ENCODE peak calls at places on chromosomes 12 and 14, in seven cellular contexts. One of them, this sample, is unnamed.

GRCh38 chr12:90953956-90954421 is 987 bp downstream of the CCER1 start:
- DNase-seq in heart left ventricle: no peak
- DNase-seq in nephron progenitor cell: peak
- DNase-seq in right lobe of liver: no peak
- DNase-seq in SK-N-SH: no peak
- DNase-seq in colonic mucosa: no peak
- DNase-seq in CD4-positive, alpha-beta T cell: no peak
- DNase-seq in this sample: no peak

GRCh38 chr12:3432176-3432742 is 58.7 kb upstream of the PRMT8 start:
- DNase-seq in heart left ventricle: no peak
- DNase-seq in nephron progenitor cell: no peak
- DNase-seq in right lobe of liver: no peak
- DNase-seq in SK-N-SH: no peak
- DNase-seq in colonic mucosa: peak
- DNase-seq in CD4-positive, alpha-beta T cell: no peak
- DNase-seq in this sample: no peak

GRCh38 chr12:5003025-5003666 is 40.5 kb upstream of the KCNA5 start:
- DNase-seq in heart left ventricle: peak
- DNase-seq in nephron progenitor cell: peak
- DNase-seq in right lobe of liver: peak
- DNase-seq in SK-N-SH: peak
- DNase-seq in colonic mucosa: peak
- DNase-seq in CD4-positive, alpha-beta T cell: no peak
- DNase-seq in this sample: peak

GRCh38 chr14:104542871-104543830 is 36.4 kb upstream of the C14orf180 start:
- DNase-seq in heart left ventricle: no peak
- DNase-seq in nephron progenitor cell: no peak
- DNase-seq in right lobe of liver: no peak
- DNase-seq in SK-N-SH: no peak
- DNase-seq in colonic mucosa: no peak
- DNase-seq in CD4-positive, alpha-beta T cell: no peak
- DNase-seq in this sample: no peak

GRCh38 chr12:27530157-27530922 is 6.3 kb downstream of the PPFIBP1 start:
- DNase-seq in heart left ventricle: no peak
- DNase-seq in nephron progenitor cell: no peak
- DNase-seq in right lobe of liver: no peak
- DNase-seq in SK-N-SH: no peak
- DNase-seq in colonic mucosa: no peak
- DNase-seq in CD4-positive, alpha-beta T cell: no peak
- DNase-seq in this sample: no peak

GRCh38 chr12:101743724-101744472 is 4.6 kb upstream of the SYCP3 start:
- DNase-seq in heart left ventricle: no peak
- DNase-seq in nephron progenitor cell: no peak
- DNase-seq in right lobe of liver: no peak
- DNase-seq in SK-N-SH: no peak
- DNase-seq in colonic mucosa: no peak
- DNase-seq in CD4-positive, alpha-beta T cell: no peak
- DNase-seq in this sample: peak

GRCh38 chr12:91023326-91024004 is 18.7 kb upstream of the EPYC start:
- DNase-seq in heart left ventricle: no peak
- DNase-seq in nephron progenitor cell: no peak
- DNase-seq in right lobe of liver: no peak
- DNase-seq in SK-N-SH: no peak
- DNase-seq in colonic mucosa: no peak
- DNase-seq in CD4-positive, alpha-beta T cell: no peak
- DNase-seq in this sample: no peak

GRCh38 chr12:34244608-34245007 is 222.3 kb downstream of the ALG10 start:
- DNase-seq in heart left ventricle: no peak
- DNase-seq in nephron progenitor cell: no peak
- DNase-seq in right lobe of liver: no peak
- DNase-seq in SK-N-SH: no peak
- DNase-seq in colonic mucosa: no peak
- DNase-seq in CD4-positive, alpha-beta T cell: no peak
- DNase-seq in this sample: no peak

GRCh38 chr12:109693160-109693559 is 20.5 kb upstream of the FAM222A start:
- DNase-seq in heart left ventricle: no peak
- DNase-seq in nephron progenitor cell: no peak
- DNase-seq in right lobe of liver: no peak
- DNase-seq in SK-N-SH: no peak
- DNase-seq in colonic mucosa: no peak
- DNase-seq in CD4-positive, alpha-beta T cell: no peak
- DNase-seq in this sample: no peak

GRCh38 chr12:17169726-17170471 is 563.9 kb upstream of the LMO3 start:
- DNase-seq in heart left ventricle: no peak
- DNase-seq in nephron progenitor cell: no peak
- DNase-seq in right lobe of liver: no peak
- DNase-seq in SK-N-SH: no peak
- DNase-seq in colonic mucosa: no peak
- DNase-seq in CD4-positive, alpha-beta T cell: no peak
- DNase-seq in this sample: no peak

GRCh38 chr14:91377700-91378652 is 39.6 kb downstream of the CCDC88C start:
- DNase-seq in heart left ventricle: no peak
- DNase-seq in nephron progenitor cell: no peak
- DNase-seq in right lobe of liver: no peak
- DNase-seq in SK-N-SH: peak
- DNase-seq in colonic mucosa: no peak
- DNase-seq in CD4-positive, alpha-beta T cell: no peak
- DNase-seq in this sample: no peak

GRCh38 chr12:112314981-112315380 is 67.2 kb downstream of the HECTD4 start:
- DNase-seq in heart left ventricle: no peak
- DNase-seq in nephron progenitor cell: no peak
- DNase-seq in right lobe of liver: no peak
- DNase-seq in SK-N-SH: no peak
- DNase-seq in colonic mucosa: no peak
- DNase-seq in CD4-positive, alpha-beta T cell: no peak
- DNase-seq in this sample: no peak

GRCh38 chr14:71322660-71323250 is 415.5 kb downstream of the PCNX1 start:
- DNase-seq in heart left ventricle: no peak
- DNase-seq in nephron progenitor cell: no peak
- DNase-seq in right lobe of liver: no peak
- DNase-seq in SK-N-SH: peak
- DNase-seq in colonic mucosa: no peak
- DNase-seq in CD4-positive, alpha-beta T cell: no peak
- DNase-seq in this sample: no peak

GRCh38 chr14:55328317-55328716 is 57.1 kb downstream of the FBXO34 start:
- DNase-seq in heart left ventricle: no peak
- DNase-seq in nephron progenitor cell: no peak
- DNase-seq in right lobe of liver: no peak
- DNase-seq in SK-N-SH: no peak
- DNase-seq in colonic mucosa: no peak
- DNase-seq in CD4-positive, alpha-beta T cell: no peak
- DNase-seq in this sample: no peak

GRCh38 chr14:34137001-34137400 is 186.1 kb upstream of the EGLN3 start:
- DNase-seq in heart left ventricle: no peak
- DNase-seq in nephron progenitor cell: no peak
- DNase-seq in right lobe of liver: no peak
- DNase-seq in SK-N-SH: no peak
- DNase-seq in colonic mucosa: no peak
- DNase-seq in CD4-positive, alpha-beta T cell: no peak
- DNase-seq in this sample: no peak

GRCh38 chr12:6771509-6772330 is 600 bp upstream of the LAG3 start:
- DNase-seq in heart left ventricle: no peak
- DNase-seq in nephron progenitor cell: no peak
- DNase-seq in right lobe of liver: no peak
- DNase-seq in SK-N-SH: no peak
- DNase-seq in colonic mucosa: no peak
- DNase-seq in CD4-positive, alpha-beta T cell: no peak
- DNase-seq in this sample: no peak

GRCh38 chr12:65990592-65990991 is 140.0 kb downstream of the LLPH start:
- DNase-seq in heart left ventricle: no peak
- DNase-seq in nephron progenitor cell: no peak
- DNase-seq in right lobe of liver: no peak
- DNase-seq in SK-N-SH: no peak
- DNase-seq in colonic mucosa: no peak
- DNase-seq in CD4-positive, alpha-beta T cell: no peak
- DNase-seq in this sample: no peak

GRCh38 chr12:19546027-19546426 is 106.7 kb downstream of the AEBP2 start:
- DNase-seq in heart left ventricle: no peak
- DNase-seq in nephron progenitor cell: no peak
- DNase-seq in right lobe of liver: no peak
- DNase-seq in SK-N-SH: no peak
- DNase-seq in colonic mucosa: no peak
- DNase-seq in CD4-positive, alpha-beta T cell: no peak
- DNase-seq in this sample: no peak

GRCh38 chr12:24482882-24483604 is 465.9 kb downstream of the BCAT1 start:
- DNase-seq in heart left ventricle: no peak
- DNase-seq in nephron progenitor cell: no peak
- DNase-seq in right lobe of liver: no peak
- DNase-seq in SK-N-SH: no peak
- DNase-seq in colonic mucosa: no peak
- DNase-seq in CD4-positive, alpha-beta T cell: no peak
- DNase-seq in this sample: no peak

GRCh38 chr14:92577321-92577742 is 63.8 kb downstream of the RIN3 start:
- DNase-seq in heart left ventricle: no peak
- DNase-seq in nephron progenitor cell: no peak
- DNase-seq in right lobe of liver: no peak
- DNase-seq in SK-N-SH: no peak
- DNase-seq in colonic mucosa: no peak
- DNase-seq in CD4-positive, alpha-beta T cell: no peak
- DNase-seq in this sample: no peak

GRCh38 chr12:14211829-14212455 is 153.5 kb upstream of the ATF7IP start:
- DNase-seq in heart left ventricle: no peak
- DNase-seq in nephron progenitor cell: no peak
- DNase-seq in right lobe of liver: no peak
- DNase-seq in SK-N-SH: no peak
- DNase-seq in colonic mucosa: peak
- DNase-seq in CD4-positive, alpha-beta T cell: no peak
- DNase-seq in this sample: no peak

DNA sequence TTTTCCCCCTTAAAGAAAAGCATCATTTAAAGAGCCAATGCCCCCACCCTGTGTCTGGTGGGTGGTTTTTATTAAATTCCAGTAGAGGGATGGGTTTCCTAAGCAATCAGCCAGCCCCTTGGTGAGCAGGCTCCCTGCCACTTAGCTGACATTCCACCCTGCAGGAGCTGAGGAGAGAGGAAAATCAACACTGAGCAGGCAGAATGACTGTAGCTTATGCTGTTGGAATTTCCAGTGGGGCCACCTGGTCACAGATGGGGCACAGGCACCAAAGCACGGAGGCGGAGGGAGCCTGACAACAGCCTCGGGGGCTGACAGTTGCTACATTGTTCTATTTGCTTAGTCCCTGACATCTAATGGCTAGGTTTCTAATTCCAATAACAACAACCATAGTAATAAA is 127.7 kb downstream of the TMEM30B start:
- DNase-seq in heart left ventricle: no peak
- DNase-seq in nephron progenitor cell: peak
- DNase-seq in right lobe of liver: no peak
- DNase-seq in SK-N-SH: peak
- DNase-seq in colonic mucosa: no peak
- DNase-seq in CD4-positive, alpha-beta T cell: no peak
- DNase-seq in this sample: no peak
- TF ChIP-seq CTCF in heart left ventricle: no peak
- TF ChIP-seq CTCF in nephron progenitor cell: no peak
- TF ChIP-seq CTCF in right lobe of liver: no peak
- TF ChIP-seq CTCF in SK-N-SH: no peak
- TF ChIP-seq CTCF in colonic mucosa: no peak
- TF ChIP-seq CTCF in CD4-positive, alpha-beta T cell: no peak
- TF ChIP-seq CTCF in this sample: no peak

DNA sequence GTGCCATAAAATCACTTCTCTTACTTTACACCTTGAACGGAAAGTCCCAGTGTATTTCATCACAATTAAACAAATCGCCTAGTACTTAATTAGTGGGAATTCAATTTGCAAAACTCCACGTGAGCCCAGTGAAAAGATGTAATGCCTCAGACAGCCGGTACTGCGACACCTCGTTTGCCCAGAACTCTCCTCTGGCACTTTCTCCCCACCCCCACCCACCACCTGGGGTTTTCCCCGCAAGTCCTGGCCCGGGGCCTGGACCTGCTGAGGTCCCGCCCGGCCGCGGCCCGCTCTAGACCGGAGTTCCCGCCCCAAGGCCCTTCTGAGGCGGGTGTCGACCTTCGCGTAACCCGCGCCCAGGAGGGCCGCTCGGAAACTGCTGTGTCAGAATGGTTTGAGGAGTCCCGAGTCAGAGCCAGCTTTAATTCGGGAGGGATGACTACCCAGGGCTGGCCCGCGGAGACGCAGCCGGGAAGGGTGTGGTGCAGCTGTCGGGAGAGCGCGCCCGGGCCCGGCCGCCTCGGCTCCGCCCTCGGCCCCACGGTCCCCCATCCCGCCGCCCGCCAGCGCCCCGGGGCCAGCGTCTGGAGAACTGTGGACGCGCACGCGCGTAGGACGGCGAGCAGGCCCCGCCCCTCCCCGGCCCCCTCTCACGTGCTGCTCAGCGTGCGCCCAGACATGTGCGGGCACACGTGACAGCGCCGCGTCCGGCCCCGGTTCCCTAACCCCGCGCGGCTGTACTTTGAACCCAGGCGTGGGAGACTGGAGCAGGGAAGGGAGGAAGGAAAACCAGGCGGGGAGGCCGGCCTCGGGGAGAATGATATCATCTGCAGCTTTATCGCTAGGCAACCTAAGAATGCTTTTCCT is 10.8 kb downstream of the BHLHE41 start:
- DNase-seq in heart left ventricle: peak
- DNase-seq in nephron progenitor cell: peak
- DNase-seq in right lobe of liver: peak
- DNase-seq in SK-N-SH: peak
- DNase-seq in colonic mucosa: peak
- DNase-seq in CD4-positive, alpha-beta T cell: peak
- DNase-seq in this sample: peak
- TF ChIP-seq CTCF in heart left ventricle: no peak
- TF ChIP-seq CTCF in nephron progenitor cell: no peak
- TF ChIP-seq CTCF in right lobe of liver: no peak
- TF ChIP-seq CTCF in SK-N-SH: peak
- TF ChIP-seq CTCF in colonic mucosa: no peak
- TF ChIP-seq CTCF in CD4-positive, alpha-beta T cell: no peak
- TF ChIP-seq CTCF in this sample: no peak

DNA sequence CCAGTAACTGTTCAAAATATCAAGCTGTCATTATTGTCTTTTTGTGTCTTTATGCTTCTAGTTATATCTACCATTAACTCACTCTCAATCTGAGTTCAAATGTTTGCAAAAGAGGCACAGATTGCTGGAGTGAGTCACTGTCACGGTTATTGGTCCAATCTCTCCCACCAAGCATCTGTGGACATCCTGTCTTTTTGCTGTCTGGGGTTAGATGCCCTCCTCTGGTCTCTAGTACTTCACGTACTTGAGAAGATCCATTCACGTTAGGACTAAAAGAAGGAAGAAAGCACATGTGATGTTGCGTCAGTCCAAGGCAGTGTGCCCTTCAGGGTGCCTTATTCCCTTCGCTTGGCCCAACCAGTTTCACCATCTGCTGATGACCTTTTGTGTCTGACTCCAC is 72.2 kb upstream of the STXBP6 start:
- DNase-seq in heart left ventricle: no peak
- DNase-seq in nephron progenitor cell: no peak
- DNase-seq in right lobe of liver: no peak
- DNase-seq in SK-N-SH: no peak
- DNase-seq in colonic mucosa: no peak
- DNase-seq in CD4-positive, alpha-beta T cell: no peak
- DNase-seq in this sample: no peak
- TF ChIP-seq CTCF in heart left ventricle: no peak
- TF ChIP-seq CTCF in nephron progenitor cell: no peak
- TF ChIP-seq CTCF in right lobe of liver: no peak
- TF ChIP-seq CTCF in SK-N-SH: no peak
- TF ChIP-seq CTCF in colonic mucosa: no peak
- TF ChIP-seq CTCF in CD4-positive, alpha-beta T cell: no peak
- TF ChIP-seq CTCF in this sample: no peak

DNA sequence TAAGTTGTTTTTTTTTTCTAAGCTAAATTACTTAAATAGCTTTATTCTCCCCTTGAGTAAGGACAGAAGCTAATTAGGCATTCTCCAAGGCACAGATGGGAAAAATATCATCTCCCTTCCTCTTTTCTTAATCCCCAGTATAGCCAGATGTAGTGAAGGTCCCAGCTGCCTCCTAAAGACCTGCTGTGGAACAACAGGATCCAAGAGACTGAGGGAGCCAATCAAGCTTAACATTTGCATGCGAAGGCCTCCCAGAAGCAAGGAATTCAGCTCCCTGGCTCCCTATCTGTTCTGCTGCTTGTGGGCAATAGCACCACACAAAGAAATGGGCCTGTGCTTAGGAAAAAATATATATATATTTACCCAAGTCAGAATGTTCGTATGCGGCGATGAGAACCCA is 255.2 kb downstream of the SYT1 start:
- DNase-seq in heart left ventricle: no peak
- DNase-seq in nephron progenitor cell: no peak
- DNase-seq in right lobe of liver: no peak
- DNase-seq in SK-N-SH: no peak
- DNase-seq in colonic mucosa: no peak
- DNase-seq in CD4-positive, alpha-beta T cell: no peak
- DNase-seq in this sample: no peak
- TF ChIP-seq CTCF in heart left ventricle: no peak
- TF ChIP-seq CTCF in nephron progenitor cell: no peak
- TF ChIP-seq CTCF in right lobe of liver: no peak
- TF ChIP-seq CTCF in SK-N-SH: no peak
- TF ChIP-seq CTCF in colonic mucosa: no peak
- TF ChIP-seq CTCF in CD4-positive, alpha-beta T cell: no peak
- TF ChIP-seq CTCF in this sample: no peak